ENCODE peak calls at places on chromosomes 16 and 17, in eight cellular contexts. B is heart right ventricle; K is activated naive CD8-positive, alpha-beta T cell treated with anti-CD3 and anti-CD28 coated beads, Interleukin-2, amount 50 U/mL, for 24 hours; Z is activated T-cell treated with anti-CD3 and anti-CD28 coated beads, Interleukin-2, amount 50 U/mL, for 4 hours; A is CD4-positive, CD25-positive, alpha-beta regulatory T cell; L is activated CD8-positive, alpha-beta T cell treated with anti-CD3 and anti-CD28 coated beads for 36 hours; D is lower lobe of right lung; T is aorta. M is an unnamed sample.
A peak's percentile ranks its signal among the peaks of the same experiment; 100 is the strongest.

GRCh38 chr17:19002805-19003542 is 1.6 kb downstream of the FAM83G start:
- ATAC-seq in B (no peak), K (peak; percentile 24), Z (no peak), A (peak; percentile 23), L (peak; percentile 35), D (no peak), T (no peak), M (no peak)

GRCh38 chr17:17001076-17001777 is 29.3 kb upstream of the TNFRSF13B start:
- ATAC-seq in B (no peak), K (no peak), Z (no peak), A (no peak), L (peak; percentile 14), D (no peak), T (no peak), M (no peak)

GRCh38 chr17:74881073-74881472 is 8.3 kb upstream of the FDXR start:
- ATAC-seq in B (no peak), K (no peak), Z (no peak), A (no peak), L (no peak), D (no peak), T (no peak), M (no peak)

GRCh38 chr16:77775911-77776909 is 12.2 kb upstream of the VAT1L start:
- ATAC-seq in B (no peak), K (no peak), Z (no peak), A (no peak), L (no peak), D (no peak), T (no peak), M (no peak)

GRCh38 chr16:1877804-1878203 is 5.8 kb upstream of the MEIOB start:
- ATAC-seq in B (no peak), K (no peak), Z (no peak), A (no peak), L (no peak), D (no peak), T (no peak), M (no peak)

GRCh38 chr16:84312783-84313382 is 18.2 kb downstream of the WFDC1 start:
- ATAC-seq in B (no peak), K (no peak), Z (no peak), A (no peak), L (no peak), D (peak; percentile 79), T (no peak), M (no peak)

GRCh38 chr17:48028736-48029135 is 8.9 kb downstream of the COPZ2 start:
- ATAC-seq in B (no peak), K (no peak), Z (no peak), A (no peak), L (no peak), D (no peak), T (no peak), M (no peak)

GRCh38 chr17:69709441-69709840 is 294.9 kb downstream of the MAP2K6 start:
- ATAC-seq in B (no peak), K (peak; percentile 88), Z (no peak), A (no peak), L (peak; percentile 61), D (no peak), T (no peak), M (peak; percentile 64)

GRCh38 chr16:48105456-48105855 is 50.3 kb downstream of the ABCC12 start:
- ATAC-seq in B (no peak), K (no peak), Z (no peak), A (no peak), L (no peak), D (no peak), T (no peak), M (no peak)

GRCh38 chr17:40905370-40905769 is 20.3 kb upstream of the KRT20 start:
- ATAC-seq in B (no peak), K (no peak), Z (no peak), A (no peak), L (no peak), D (no peak), T (no peak), M (no peak)

GRCh38 chr17:78257810-78258322 is 26.4 kb downstream of the TMEM235 start:
- ATAC-seq in B (no peak), K (no peak), Z (peak; percentile 31), A (no peak), L (no peak), D (peak; percentile 2), T (no peak), M (peak; percentile 10)

GRCh38 chr17:27485125-27485524 is 28.9 kb downstream of the KSR1 start:
- ATAC-seq in B (no peak), K (no peak), Z (no peak), A (no peak), L (no peak), D (no peak), T (no peak), M (no peak)

GRCh38 chr17:13638855-13639458 is 37.2 kb upstream of the HS3ST3A1 start:
- ATAC-seq in B (no peak), K (no peak), Z (no peak), A (no peak), L (no peak), D (no peak), T (no peak), M (peak; percentile 47)

GRCh38 chr16:71896688-71897368 is 1.5 kb downstream of the IST1 start:
- ATAC-seq in B (no peak), K (no peak), Z (no peak), A (no peak), L (no peak), D (no peak), T (no peak), M (no peak)

GRCh38 chr16:2520784-2521577 is 810 bp downstream of the AMDHD2 start:
- ATAC-seq in B (no peak), K (peak; percentile 41), Z (peak; percentile 54), A (peak; percentile 73), L (peak; percentile 54), D (peak; percentile 24), T (no peak), M (peak; percentile 69)

GRCh38 chr17:16652847-16653366 is 743 bp downstream of the ZNF624 start:
- ATAC-seq in B (no peak), K (no peak), Z (no peak), A (no peak), L (peak; percentile 14), D (no peak), T (no peak), M (no peak)

GRCh38 chr16:617855-618254 is 12.9 kb upstream of the WFIKKN1 start:
- ATAC-seq in B (no peak), K (no peak), Z (no peak), A (no peak), L (no peak), D (peak; percentile 35), T (no peak), M (no peak)

GRCh38 chr17:67636312-67636711 is 81.4 kb upstream of the NOL11 start:
- ATAC-seq in B (no peak), K (no peak), Z (no peak), A (no peak), L (no peak), D (no peak), T (no peak), M (no peak)

GRCh38 chr16:20884240-20884556 is 16.0 kb downstream of the DCUN1D3 start:
- ATAC-seq in B (no peak), K (peak; percentile 88), Z (peak; percentile 80), A (no peak), L (peak; percentile 83), D (no peak), T (no peak), M (peak; percentile 83)

GRCh38 chr17:70604854-70605253 is 435.5 kb downstream of the KCNJ2 start:
- ATAC-seq in B (no peak), K (no peak), Z (no peak), A (no peak), L (no peak), D (no peak), T (no peak), M (no peak)

GRCh38 chr16:85126731-85127662 is 14.7 kb upstream of the CIBAR2 start:
- ATAC-seq in B (no peak), K (peak; percentile 56), Z (peak; percentile 43), A (no peak), L (peak; percentile 47), D (no peak), T (peak; percentile 54), M (peak; percentile 31)

GRCh38 chr16:86083382-86084002 is 184.5 kb downstream of the IRF8 start:
- ATAC-seq in B (no peak), K (no peak), Z (no peak), A (no peak), L (no peak), D (no peak), T (no peak), M (no peak)

GRCh38 chr16:57001026-57001669 is 11.8 kb downstream of the NLRC5 start:
- ATAC-seq in B (peak; percentile 36), K (no peak), Z (no peak), A (no peak), L (no peak), D (peak; percentile 11), T (no peak), M (no peak)

GRCh38 chr17:77420804-77421634 is 280.2 kb downstream of the SEC14L1 start:
- ATAC-seq in B (no peak), K (peak; percentile 44), Z (peak; percentile 58), A (peak; percentile 41), L (peak; percentile 64), D (no peak), T (no peak), M (peak; percentile 73)

GRCh38 chr17:21513012-21513570 is 136.9 kb downstream of the KCNJ12 start:
- ATAC-seq in B (peak; percentile 36), K (peak; percentile 60), Z (peak; percentile 64), A (peak; percentile 74), L (peak; percentile 79), D (peak; percentile 77), T (peak; percentile 90), M (peak; percentile 71)

GRCh38 chr17:34249497-34249877 is 5.6 kb upstream of the CCL2 start:
- ATAC-seq in B (no peak), K (no peak), Z (no peak), A (no peak), L (no peak), D (no peak), T (no peak), M (no peak)

GRCh38 chr16:80591071-80591935 is 50.5 kb downstream of the DYNLRB2 start:
- ATAC-seq in B (no peak), K (peak; percentile 88), Z (peak; percentile 81), A (peak; percentile 80), L (peak; percentile 85), D (peak; percentile 13), T (no peak), M (peak; percentile 81)

GRCh38 chr17:59800530-59800942 is 92.2 kb downstream of the TUBD1 start:
- ATAC-seq in B (no peak), K (peak; percentile 36), Z (peak; percentile 46), A (no peak), L (peak; percentile 39), D (no peak), T (no peak), M (peak; percentile 85)

GRCh38 chr17:13635951-13636350 is 34.2 kb upstream of the HS3ST3A1 start:
- ATAC-seq in B (no peak), K (no peak), Z (no peak), A (no peak), L (no peak), D (no peak), T (no peak), M (no peak)

GRCh38 chr17:79785900-79786810 is 8.2 kb downstream of the CBX2 start:
- ATAC-seq in B (peak; percentile 20), K (no peak), Z (no peak), A (no peak), L (no peak), D (no peak), T (no peak), M (no peak)

GRCh38 chr16:78800535-78800934 is 701.1 kb downstream of the WWOX start:
- ATAC-seq in B (no peak), K (no peak), Z (no peak), A (no peak), L (no peak), D (no peak), T (no peak), M (peak; percentile 79)

GRCh38 chr16:88754912-88755744 is 29.9 kb downstream of the PIEZO1 start:
- ATAC-seq in B (no peak), K (no peak), Z (peak; percentile 28), A (peak; percentile 25), L (peak; percentile 72), D (no peak), T (no peak), M (no peak)

GRCh38 chr16:1535391-1536291 is 2.2 kb downstream of the TMEM204 start:
- ATAC-seq in B (no peak), K (peak; percentile 34), Z (peak; percentile 33), A (no peak), L (peak; percentile 24), D (no peak), T (no peak), M (peak; percentile 46)

GRCh38 chr17:35617505-35617904 is 30.4 kb downstream of the AP2B1 start:
- ATAC-seq in B (no peak), K (no peak), Z (no peak), A (no peak), L (no peak), D (no peak), T (no peak), M (no peak)